ENCODE peak calls at places on chromosome X, in eight cellular contexts. D is stimulated activated CD8-positive, alpha-beta memory T cell treated with anti-CD3 and anti-CD28 coated beads, Interleukin-7, amount 100 ng/mL, for 24 hours; P is HL-60; B is GM20000; W is T-cell; Y is sciatic nerve; H is NCI-H1105; Q is MCF 10A. R is an unnamed sample.

GRCh38 chrX:25721564-25721963 is 416.6 kb upstream of the MAGEB18 start:
- DNase-seq in D (no peak), P (no peak), B (no peak), W (no peak), Y (no peak), H (peak), Q (peak), R (no peak)

GRCh38 chrX:31323658-31324057 is 251.8 kb upstream of the FTHL17 start:
- DNase-seq in D (no peak), P (no peak), B (peak), W (no peak), Y (no peak), H (no peak), Q (no peak), R (no peak)

GRCh38 chrX:6377365-6377764 is 148.7 kb upstream of the NLGN4X start:
- DNase-seq in D (no peak), P (no peak), B (no peak), W (no peak), Y (no peak), H (no peak), Q (no peak), R (no peak)

GRCh38 chrX:73213734-73214133 is 917 bp downstream of the NAP1L2 start:
- DNase-seq in D (no peak), P (no peak), B (no peak), W (no peak), Y (no peak), H (no peak), Q (no peak), R (no peak)

GRCh38 chrX:45479835-45480422 is 279.3 kb upstream of the DIPK2B start:
- DNase-seq in D (no peak), P (no peak), B (no peak), W (no peak), Y (no peak), H (no peak), Q (peak), R (no peak)

GRCh38 chrX:44795945-44796450 is 47.8 kb upstream of the DUSP21 start:
- DNase-seq in D (no peak), P (no peak), B (no peak), W (no peak), Y (no peak), H (no peak), Q (peak), R (no peak)

GRCh38 chrX:129945131-129945530 is 37.3 kb upstream of the BCORL1 start:
- DNase-seq in D (no peak), P (no peak), B (no peak), W (no peak), Y (no peak), H (no peak), Q (no peak), R (no peak)

GRCh38 chrX:115030635-115031034 is 13.2 kb upstream of the IL13RA2 start:
- DNase-seq in D (no peak), P (no peak), B (no peak), W (no peak), Y (no peak), H (peak), Q (peak), R (no peak)

GRCh38 chrX:121011254-121011653 is 25.7 kb upstream of the CT47A1 start:
- DNase-seq in D (no peak), P (no peak), B (no peak), W (no peak), Y (no peak), H (no peak), Q (no peak), R (no peak)

GRCh38 chrX:18348047-18348446 is 6.4 kb downstream of the SCML2 start:
- DNase-seq in D (no peak), P (no peak), B (no peak), W (no peak), Y (no peak), H (no peak), Q (no peak), R (no peak)

GRCh38 chrX:65463550-65463949 is 71.0 kb downstream of the LAS1L start:
- DNase-seq in D (no peak), P (no peak), B (no peak), W (no peak), Y (no peak), H (no peak), Q (no peak), R (no peak)

GRCh38 chrX:153610834-153611209 is 11.9 kb upstream of the CCNQ start:
- DNase-seq in D (no peak), P (no peak), B (no peak), W (no peak), Y (no peak), H (no peak), Q (no peak), R (no peak)

GRCh38 chrX:49656554-49656953 is 39.2 kb downstream of the PAGE1 start:
- DNase-seq in D (no peak), P (no peak), B (no peak), W (no peak), Y (no peak), H (no peak), Q (no peak), R (no peak)

GRCh38 chrX:86887341-86887740 is 630.3 kb upstream of the KLHL4 start:
- DNase-seq in D (no peak), P (no peak), B (no peak), W (no peak), Y (no peak), H (peak), Q (no peak), R (no peak)

GRCh38 chrX:72021975-72022374 is 109.7 kb downstream of the RTL5 start:
- DNase-seq in D (no peak), P (no peak), B (peak), W (peak), Y (no peak), H (no peak), Q (peak), R (no peak)

GRCh38 chrX:30530591-30530990 is 47.0 kb downstream of the TASL start:
- DNase-seq in D (no peak), P (no peak), B (no peak), W (no peak), Y (no peak), H (no peak), Q (peak), R (no peak)

GRCh38 chrX:111560801-111561200 is 49.4 kb downstream of the SERTM2 start:
- DNase-seq in D (no peak), P (no peak), B (no peak), W (no peak), Y (no peak), H (no peak), Q (no peak), R (no peak)

GRCh38 chrX:10514891-10515290 is 105.5 kb downstream of the MID1 start:
- DNase-seq in D (no peak), P (no peak), B (no peak), W (no peak), Y (no peak), H (no peak), Q (no peak), R (no peak)

GRCh38 chrX:22147214-22147613 is 115.1 kb downstream of the PHEX start:
- DNase-seq in D (no peak), P (no peak), B (no peak), W (no peak), Y (no peak), H (no peak), Q (no peak), R (no peak)

GRCh38 chrX:125507119-125507518 is 187.4 kb downstream of the TEX13C start:
- DNase-seq in D (no peak), P (no peak), B (no peak), W (no peak), Y (no peak), H (no peak), Q (peak), R (no peak)

GRCh38 chrX:50202539-50202938 is 1.7 kb upstream of the AKAP4 start:
- DNase-seq in D (no peak), P (no peak), B (no peak), W (no peak), Y (no peak), H (no peak), Q (peak), R (no peak)

GRCh38 chrX:130952266-130953043 is 49.4 kb upstream of the ENOX2 start:
- DNase-seq in D (no peak), P (no peak), B (no peak), W (no peak), Y (no peak), H (no peak), Q (no peak), R (no peak)

GRCh38 chrX:39953879-39954278 is 143.9 kb downstream of the BCOR start:
- DNase-seq in D (no peak), P (no peak), B (no peak), W (no peak), Y (peak), H (no peak), Q (peak), R (no peak)

GRCh38 chrX:43618376-43619205 is 37.5 kb upstream of the MAOA start:
- DNase-seq in D (no peak), P (no peak), B (no peak), W (no peak), Y (no peak), H (no peak), Q (no peak), R (no peak)